ENCODE peak calls at places on chromosomes 4 and X, in six cellular contexts. One of them, this sample, is unnamed. For H4K20me1, the result is how much of the 10 kb centered on the place peaks cover.

GRCh38 chrX:15977644-15978043 is 123.0 kb upstream of the AP1S2 start:
- DNase-seq in Karpas-422: no peak
- DNase-seq in hepatocyte: no peak
- DNase-seq in astrocyte: no peak
- DNase-seq in endothelial cell of umbilical vein: no peak
- DNase-seq in GM23248: no peak
- DNase-seq in this sample: no peak

GRCh38 chr4:21470531-21470930 is 478.0 kb downstream of the KCNIP4 start:
- DNase-seq in astrocyte: peak
- DNase-seq in GM23248: peak
- DNase-seq in Karpas-422: no peak
- DNase-seq in endothelial cell of umbilical vein: peak
- DNase-seq in hepatocyte: peak
- DNase-seq in this sample: no peak

GRCh38 chr4:181672751-181673150 is 570.5 kb upstream of the TENM3 start:
- DNase-seq in Karpas-422: no peak
- DNase-seq in astrocyte: no peak
- DNase-seq in hepatocyte: no peak
- DNase-seq in endothelial cell of umbilical vein: no peak
- DNase-seq in GM23248: no peak
- DNase-seq in this sample: no peak

GRCh38 chr4:41599192-41599786 is 61.3 kb downstream of the LIMCH1 start:
- DNase-seq in endothelial cell of umbilical vein: no peak
- DNase-seq in Karpas-422: no peak
- DNase-seq in hepatocyte: no peak
- DNase-seq in astrocyte: no peak
- DNase-seq in GM23248: no peak
- DNase-seq in this sample: no peak

GRCh38 chr4:162727232-162727631 is 439.5 kb downstream of the NAF1 start:
- DNase-seq in hepatocyte: peak
- DNase-seq in GM23248: no peak
- DNase-seq in endothelial cell of umbilical vein: no peak
- DNase-seq in Karpas-422: peak
- DNase-seq in astrocyte: no peak
- DNase-seq in this sample: no peak

GRCh38 chr4:17325098-17325497 is 186.8 kb downstream of the QDPR start:
- DNase-seq in Karpas-422: no peak
- DNase-seq in hepatocyte: no peak
- DNase-seq in GM23248: no peak
- DNase-seq in endothelial cell of umbilical vein: no peak
- DNase-seq in astrocyte: no peak
- DNase-seq in this sample: no peak

GRCh38 chrX:97315939-97316338 is 432.2 kb downstream of the RPA4 start:
- DNase-seq in Karpas-422: peak
- DNase-seq in astrocyte: no peak
- DNase-seq in hepatocyte: no peak
- DNase-seq in endothelial cell of umbilical vein: no peak
- DNase-seq in GM23248: no peak
- DNase-seq in this sample: no peak

GRCh38 chr4:32290102-32290501 is 1569.9 kb downstream of the PCDH7 start:
- DNase-seq in GM23248: no peak
- DNase-seq in astrocyte: no peak
- DNase-seq in endothelial cell of umbilical vein: no peak
- DNase-seq in hepatocyte: no peak
- DNase-seq in Karpas-422: no peak
- DNase-seq in this sample: no peak

GRCh38 chr4:152951348-152951747 is 15.2 kb downstream of the FHDC1 start:
- DNase-seq in hepatocyte: peak
- DNase-seq in endothelial cell of umbilical vein: peak
- DNase-seq in Karpas-422: no peak
- DNase-seq in GM23248: no peak
- DNase-seq in astrocyte: peak
- DNase-seq in this sample: peak

GRCh38 chr4:105145913-105146285 is 777 bp upstream of the TET2 start:
- DNase-seq in hepatocyte: peak
- DNase-seq in GM23248: no peak
- DNase-seq in Karpas-422: peak
- DNase-seq in endothelial cell of umbilical vein: peak
- DNase-seq in astrocyte: no peak
- DNase-seq in this sample: no peak

GRCh38 chr4:7146059-7146763 is 46.1 kb upstream of the SORCS2 start:
- DNase-seq in astrocyte: no peak
- DNase-seq in GM23248: no peak
- DNase-seq in hepatocyte: no peak
- DNase-seq in endothelial cell of umbilical vein: no peak
- DNase-seq in Karpas-422: no peak
- DNase-seq in this sample: no peak

GRCh38 chr4:7144374-7145290 is 47.7 kb upstream of the SORCS2 start:
- DNase-seq in endothelial cell of umbilical vein: no peak
- DNase-seq in hepatocyte: no peak
- DNase-seq in GM23248: peak
- DNase-seq in astrocyte: no peak
- DNase-seq in Karpas-422: peak
- DNase-seq in this sample: peak

GRCh38 chr4:7146764-7147071 is 45.6 kb upstream of the SORCS2 start:
- DNase-seq in GM23248: no peak
- DNase-seq in astrocyte: no peak
- DNase-seq in endothelial cell of umbilical vein: no peak
- DNase-seq in hepatocyte: no peak
- DNase-seq in Karpas-422: no peak
- DNase-seq in this sample: no peak

GRCh38 chr4:7147261-7147660 is 45.1 kb upstream of the SORCS2 start:
- DNase-seq in astrocyte: no peak
- DNase-seq in Karpas-422: no peak
- DNase-seq in GM23248: no peak
- DNase-seq in hepatocyte: no peak
- DNase-seq in endothelial cell of umbilical vein: no peak
- DNase-seq in this sample: no peak

GRCh38 chr4:7145291-7145934 is 46.9 kb upstream of the SORCS2 start:
- DNase-seq in astrocyte: no peak
- DNase-seq in Karpas-422: no peak
- DNase-seq in GM23248: no peak
- DNase-seq in endothelial cell of umbilical vein: no peak
- DNase-seq in hepatocyte: no peak
- DNase-seq in this sample: no peak
- H4K20me1 ChIP-seq in astrocyte: under half
- H4K20me1 ChIP-seq in Karpas-422: under half
- H4K20me1 ChIP-seq in GM23248: under half
- H4K20me1 ChIP-seq in endothelial cell of umbilical vein: under half
- H4K20me1 ChIP-seq in hepatocyte: under half
- H4K20me1 ChIP-seq in this sample: under half

GRCh38 chr4:176755001-176755400 is 37.7 kb downstream of the VEGFC start:
- DNase-seq in astrocyte: no peak
- DNase-seq in endothelial cell of umbilical vein: no peak
- DNase-seq in Karpas-422: no peak
- DNase-seq in GM23248: no peak
- DNase-seq in hepatocyte: no peak
- DNase-seq in this sample: no peak
- H4K20me1 ChIP-seq in astrocyte: under half
- H4K20me1 ChIP-seq in endothelial cell of umbilical vein: under half
- H4K20me1 ChIP-seq in Karpas-422: under half
- H4K20me1 ChIP-seq in GM23248: under half
- H4K20me1 ChIP-seq in hepatocyte: under half
- H4K20me1 ChIP-seq in this sample: half or more

DNA sequence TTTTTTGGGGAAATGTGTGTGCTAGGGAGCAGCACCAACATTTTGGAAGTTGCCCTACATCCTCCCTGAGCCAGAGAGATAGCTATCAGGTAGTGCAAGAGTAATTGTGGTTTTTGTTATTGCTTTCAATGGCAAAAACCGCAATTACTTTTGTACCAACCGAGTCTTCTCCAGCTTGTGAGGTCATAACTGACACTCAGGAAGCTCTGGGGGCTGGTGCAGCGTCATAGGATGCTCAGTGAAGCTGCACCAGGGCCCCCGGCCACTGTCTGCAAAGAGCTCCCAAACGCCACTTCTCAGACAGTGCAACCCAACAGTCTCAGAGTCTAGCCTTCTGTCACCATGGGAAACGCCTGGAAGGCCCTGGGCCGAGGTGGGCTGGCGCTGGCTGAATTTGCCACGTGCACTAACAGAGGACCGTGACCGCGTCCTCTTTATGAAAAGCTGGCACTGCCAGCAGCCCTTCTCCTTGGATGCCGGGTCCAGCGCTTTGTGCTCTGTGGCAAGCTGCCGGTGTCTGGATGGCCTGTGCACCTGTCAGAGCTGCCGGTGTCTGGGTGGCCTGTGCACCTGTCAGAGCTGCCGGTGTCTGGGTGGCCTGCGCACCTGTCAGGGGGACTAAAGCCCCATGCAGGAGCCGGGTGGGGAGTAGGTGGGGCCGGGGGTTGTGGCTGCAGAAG is 19.4 kb downstream of the SH3TC1 start:
- DNase-seq in GM23248: no peak
- DNase-seq in endothelial cell of umbilical vein: no peak
- DNase-seq in astrocyte: no peak
- DNase-seq in hepatocyte: no peak
- DNase-seq in Karpas-422: no peak
- DNase-seq in this sample: no peak
- H4K20me1 ChIP-seq in GM23248: under half
- H4K20me1 ChIP-seq in endothelial cell of umbilical vein: under half
- H4K20me1 ChIP-seq in astrocyte: under half
- H4K20me1 ChIP-seq in hepatocyte: under half
- H4K20me1 ChIP-seq in Karpas-422: under half
- H4K20me1 ChIP-seq in this sample: under half

GRCh38 chrX:41110801-41111625 is 25.8 kb downstream of the USP9X start:
- DNase-seq in hepatocyte: no peak
- DNase-seq in endothelial cell of umbilical vein: no peak
- DNase-seq in GM23248: no peak
- DNase-seq in astrocyte: peak
- DNase-seq in Karpas-422: no peak
- DNase-seq in this sample: peak
- H4K20me1 ChIP-seq in hepatocyte: half or more
- H4K20me1 ChIP-seq in endothelial cell of umbilical vein: under half
- H4K20me1 ChIP-seq in GM23248: under half
- H4K20me1 ChIP-seq in astrocyte: half or more
- H4K20me1 ChIP-seq in Karpas-422: half or more
- H4K20me1 ChIP-seq in this sample: half or more